ENCODE peak calls at places on chromosomes 2 and 18, in ten cellular contexts. One of them, this sample, is unnamed.

GRCh38 chr2:72745679-72746368 is 80.0 kb downstream of the EXOC6B start:
- DNase-seq in ovary: no peak
- DNase-seq in GM12878: no peak
- DNase-seq in transverse colon: no peak
- DNase-seq in esophagus squamous epithelium: no peak
- DNase-seq in H1: no peak
- DNase-seq in GM12891: no peak
- DNase-seq in NB4: peak; percentile 69
- DNase-seq in spleen: no peak
- DNase-seq in A549: peak; percentile 40
- DNase-seq in this sample: no peak

GRCh38 chr2:149989447-149990063 is 402.0 kb upstream of the MMADHC start:
- DNase-seq in GM12878: no peak
- DNase-seq in transverse colon: no peak
- DNase-seq in A549: no peak
- DNase-seq in H1: no peak
- DNase-seq in spleen: no peak
- DNase-seq in GM12891: no peak
- DNase-seq in NB4: no peak
- DNase-seq in esophagus squamous epithelium: no peak
- DNase-seq in ovary: no peak
- DNase-seq in this sample: peak; percentile 2

GRCh38 chr2:100518801-100519200 is 44.0 kb upstream of the PDCL3 start:
- DNase-seq in A549: no peak
- DNase-seq in esophagus squamous epithelium: no peak
- DNase-seq in NB4: no peak
- DNase-seq in H1: no peak
- DNase-seq in GM12891: no peak
- DNase-seq in ovary: no peak
- DNase-seq in GM12878: no peak
- DNase-seq in transverse colon: no peak
- DNase-seq in spleen: no peak
- DNase-seq in this sample: peak; percentile 53

GRCh38 chr18:55420977-55421611 is 166.9 kb downstream of the TCF4 start:
- DNase-seq in ovary: no peak
- DNase-seq in esophagus squamous epithelium: no peak
- DNase-seq in spleen: no peak
- DNase-seq in transverse colon: no peak
- DNase-seq in A549: no peak
- DNase-seq in H1: no peak
- DNase-seq in GM12891: no peak
- DNase-seq in NB4: no peak
- DNase-seq in GM12878: no peak
- DNase-seq in this sample: no peak

GRCh38 chr18:6056171-6056932 is 161.0 kb upstream of the TMEM200C start:
- DNase-seq in GM12891: no peak
- DNase-seq in GM12878: no peak
- DNase-seq in transverse colon: no peak
- DNase-seq in H1: no peak
- DNase-seq in NB4: no peak
- DNase-seq in ovary: no peak
- DNase-seq in A549: peak; percentile 5
- DNase-seq in spleen: no peak
- DNase-seq in esophagus squamous epithelium: no peak
- DNase-seq in this sample: peak; percentile 7

GRCh38 chr18:38940863-38941531 is 1375.4 kb upstream of the CELF4 start:
- DNase-seq in spleen: no peak
- DNase-seq in GM12891: peak; percentile 13
- DNase-seq in H1: no peak
- DNase-seq in ovary: no peak
- DNase-seq in A549: peak; percentile 1
- DNase-seq in NB4: peak; percentile 63
- DNase-seq in esophagus squamous epithelium: no peak
- DNase-seq in GM12878: peak; percentile 99
- DNase-seq in transverse colon: no peak
- DNase-seq in this sample: peak; percentile 3

GRCh38 chr18:35971661-35972196 is 750 bp upstream of the RMP24 start:
- DNase-seq in ovary: no peak
- DNase-seq in transverse colon: peak; percentile 14
- DNase-seq in esophagus squamous epithelium: no peak
- DNase-seq in H1: no peak
- DNase-seq in GM12878: no peak
- DNase-seq in NB4: no peak
- DNase-seq in A549: no peak
- DNase-seq in spleen: no peak
- DNase-seq in GM12891: no peak
- DNase-seq in this sample: no peak

GRCh38 chr2:208136695-208137094 is 7.1 kb upstream of the CRYGC start:
- DNase-seq in ovary: no peak
- DNase-seq in A549: no peak
- DNase-seq in spleen: no peak
- DNase-seq in H1: no peak
- DNase-seq in NB4: no peak
- DNase-seq in esophagus squamous epithelium: no peak
- DNase-seq in GM12878: no peak
- DNase-seq in GM12891: no peak
- DNase-seq in transverse colon: no peak
- DNase-seq in this sample: no peak

GRCh38 chr2:119753041-119753929 is 6.4 kb upstream of the PTPN4 start:
- DNase-seq in GM12891: no peak
- DNase-seq in NB4: peak; percentile 80
- DNase-seq in ovary: no peak
- DNase-seq in spleen: no peak
- DNase-seq in transverse colon: no peak
- DNase-seq in H1: no peak
- DNase-seq in GM12878: no peak
- DNase-seq in A549: peak; percentile 39
- DNase-seq in esophagus squamous epithelium: no peak
- DNase-seq in this sample: no peak

GRCh38 chr2:221397179-221397578 is 174.9 kb downstream of the EPHA4 start:
- DNase-seq in GM12891: no peak
- DNase-seq in GM12878: no peak
- DNase-seq in transverse colon: no peak
- DNase-seq in ovary: no peak
- DNase-seq in spleen: no peak
- DNase-seq in NB4: no peak
- DNase-seq in esophagus squamous epithelium: no peak
- DNase-seq in A549: no peak
- DNase-seq in H1: no peak
- DNase-seq in this sample: no peak

GRCh38 chr2:177317443-177317842 is 52.9 kb upstream of the NFE2L2 start:
- DNase-seq in GM12878: no peak
- DNase-seq in transverse colon: no peak
- DNase-seq in esophagus squamous epithelium: no peak
- DNase-seq in A549: no peak
- DNase-seq in spleen: no peak
- DNase-seq in ovary: no peak
- DNase-seq in H1: no peak
- DNase-seq in NB4: no peak
- DNase-seq in GM12891: no peak
- DNase-seq in this sample: no peak

DNA sequence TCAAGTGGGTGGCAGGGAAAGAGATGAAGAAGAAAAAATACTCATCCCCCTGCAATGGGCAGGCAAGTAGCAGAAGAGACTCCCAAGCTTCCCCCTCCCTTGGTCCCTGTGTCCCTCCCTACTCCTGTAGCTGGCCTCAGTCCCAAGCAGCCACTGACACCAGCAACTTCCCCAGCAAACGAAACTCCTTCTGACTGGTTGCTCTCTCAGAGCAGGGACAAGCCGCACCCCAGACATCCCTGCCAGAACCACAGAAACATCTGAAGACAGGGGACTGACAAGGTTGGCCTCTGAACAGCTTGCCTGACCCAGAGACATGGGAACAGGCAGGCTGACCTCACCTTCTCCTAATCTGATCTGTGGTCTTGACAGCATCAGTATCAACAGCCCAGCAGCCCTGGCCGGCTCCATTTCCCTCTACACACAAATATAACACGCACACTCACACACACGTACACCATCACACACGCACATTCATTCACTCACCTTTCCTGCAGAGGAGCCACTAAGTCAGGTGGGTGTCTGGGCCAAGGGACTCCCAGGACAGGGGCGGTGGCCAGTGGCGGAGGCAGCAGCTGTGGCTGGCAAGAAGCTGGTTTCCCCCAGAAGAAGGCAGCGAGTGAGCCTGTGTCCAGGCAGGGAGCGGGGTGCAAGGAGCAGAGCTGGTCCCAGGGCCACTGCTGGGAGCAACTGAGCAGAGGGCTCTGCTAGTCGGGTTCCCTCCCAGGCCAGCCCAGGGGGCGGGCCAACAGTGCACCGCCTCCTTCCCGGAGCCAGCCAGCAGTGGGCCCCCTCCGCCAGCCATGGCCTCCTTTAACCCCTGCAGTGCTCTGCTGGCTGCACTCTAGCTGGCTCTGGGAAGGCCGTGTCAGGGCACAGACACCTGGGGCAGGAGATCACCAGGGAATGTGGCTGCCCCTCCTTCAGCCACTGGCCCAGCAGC is 59.1 kb downstream of the TNS1 start:
- DNase-seq in spleen: peak; percentile 89
- DNase-seq in A549: peak; percentile 71
- DNase-seq in H1: no peak
- DNase-seq in GM12878: no peak
- DNase-seq in GM12891: peak; percentile 56
- DNase-seq in NB4: peak; percentile 54
- DNase-seq in esophagus squamous epithelium: no peak
- DNase-seq in ovary: peak; percentile 82
- DNase-seq in transverse colon: peak; percentile 75
- DNase-seq in this sample: peak; percentile 63
- TF ChIP-seq POLR2A in spleen: peak; percentile 63
- TF ChIP-seq POLR2A in A549: peak; percentile 32
- TF ChIP-seq POLR2A in H1: peak; percentile 26
- TF ChIP-seq POLR2A in GM12878: no peak
- TF ChIP-seq POLR2A in GM12891: no peak
- TF ChIP-seq POLR2A in NB4: no peak
- TF ChIP-seq POLR2A in esophagus squamous epithelium: peak; percentile 78
- TF ChIP-seq POLR2A in ovary: peak; percentile 37
- TF ChIP-seq POLR2A in transverse colon: peak; percentile 81
- TF ChIP-seq POLR2A in this sample: peak; percentile 34

DNA sequence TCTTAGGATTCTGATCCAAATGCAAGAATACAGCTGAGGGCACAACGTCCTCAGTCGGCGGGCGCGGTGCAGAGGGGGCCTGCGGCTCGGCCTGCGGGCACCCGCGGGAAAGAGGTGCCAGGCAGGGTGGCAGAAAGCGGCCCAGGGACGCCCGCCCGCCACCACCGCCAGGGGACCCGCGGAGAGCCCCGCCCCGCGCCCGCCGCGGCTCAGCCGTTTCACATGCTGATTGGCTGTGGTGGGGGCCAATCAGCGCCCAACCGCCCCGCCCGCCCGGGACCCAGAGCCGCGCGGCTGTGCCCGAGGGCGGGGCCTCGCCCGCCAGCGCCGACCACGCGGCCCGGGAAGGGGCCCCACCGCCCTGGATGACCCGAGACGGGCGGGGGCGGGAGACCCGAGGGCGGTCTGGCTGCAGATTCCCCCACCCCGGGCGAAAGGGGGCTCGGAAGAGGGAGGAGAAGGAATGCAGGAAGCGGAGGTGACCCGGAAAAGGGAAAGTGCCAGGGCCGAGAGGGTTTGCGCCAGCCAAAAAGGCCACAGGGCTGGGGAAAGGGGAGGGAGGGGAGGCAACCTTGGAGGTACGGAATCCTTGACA is 8.0 kb downstream of the IRS1 start:
- DNase-seq in NB4: peak; percentile 91
- DNase-seq in ovary: peak; percentile 90
- DNase-seq in H1: no peak
- DNase-seq in transverse colon: peak; percentile 93
- DNase-seq in A549: peak; percentile 92
- DNase-seq in GM12891: peak; percentile 99
- DNase-seq in spleen: peak; percentile 97
- DNase-seq in esophagus squamous epithelium: peak; percentile 38
- DNase-seq in GM12878: peak; percentile 19
- DNase-seq in this sample: peak; percentile 89
- TF ChIP-seq POLR2A in NB4: no peak
- TF ChIP-seq POLR2A in ovary: peak; percentile 58
- TF ChIP-seq POLR2A in H1: no peak
- TF ChIP-seq POLR2A in transverse colon: peak; percentile 53
- TF ChIP-seq POLR2A in A549: peak; percentile 43
- TF ChIP-seq POLR2A in GM12891: no peak
- TF ChIP-seq POLR2A in spleen: peak; percentile 30
- TF ChIP-seq POLR2A in esophagus squamous epithelium: peak; percentile 65
- TF ChIP-seq POLR2A in GM12878: peak; percentile 79
- TF ChIP-seq POLR2A in this sample: peak; percentile 29

GRCh38 chr18:8730080-8730827 is 24.9 kb downstream of the MTCL1 start:
- DNase-seq in H1: no peak
- DNase-seq in NB4: no peak
- DNase-seq in GM12878: no peak
- DNase-seq in transverse colon: peak; percentile 59
- DNase-seq in GM12891: no peak
- DNase-seq in esophagus squamous epithelium: no peak
- DNase-seq in ovary: no peak
- DNase-seq in spleen: no peak
- DNase-seq in A549: peak; percentile 53
- DNase-seq in this sample: peak; percentile 75
- TF ChIP-seq POLR2A in H1: no peak
- TF ChIP-seq POLR2A in NB4: no peak
- TF ChIP-seq POLR2A in GM12878: no peak
- TF ChIP-seq POLR2A in transverse colon: no peak
- TF ChIP-seq POLR2A in GM12891: no peak
- TF ChIP-seq POLR2A in esophagus squamous epithelium: no peak
- TF ChIP-seq POLR2A in ovary: no peak
- TF ChIP-seq POLR2A in spleen: no peak
- TF ChIP-seq POLR2A in A549: no peak
- TF ChIP-seq POLR2A in this sample: no peak

GRCh38 chr2:28394331-28394877 is 1.7 kb downstream of the FOSL2 start:
- DNase-seq in transverse colon: peak; percentile 69
- DNase-seq in A549: no peak
- DNase-seq in H1: no peak
- DNase-seq in GM12878: no peak
- DNase-seq in GM12891: no peak
- DNase-seq in spleen: peak; percentile 84
- DNase-seq in esophagus squamous epithelium: no peak
- DNase-seq in ovary: peak; percentile 66
- DNase-seq in NB4: peak; percentile 56
- DNase-seq in this sample: no peak

GRCh38 chr2:28391564-28392296 is 928 bp upstream of the FOSL2 start:
- DNase-seq in spleen: peak; percentile 94
- DNase-seq in ovary: peak; percentile 92
- DNase-seq in NB4: peak; percentile 91
- DNase-seq in H1: no peak
- DNase-seq in transverse colon: peak; percentile 98
- DNase-seq in GM12878: no peak
- DNase-seq in A549: peak; percentile 82
- DNase-seq in GM12891: peak; percentile 42
- DNase-seq in esophagus squamous epithelium: peak; percentile 40
- DNase-seq in this sample: peak; percentile 77

GRCh38 chr2:28393115-28393836 is 618 bp downstream of the FOSL2 start:
- DNase-seq in GM12878: no peak
- DNase-seq in esophagus squamous epithelium: no peak
- DNase-seq in ovary: peak; percentile 78
- DNase-seq in spleen: peak; percentile 90
- DNase-seq in GM12891: peak; percentile 38
- DNase-seq in transverse colon: peak; percentile 60
- DNase-seq in A549: no peak
- DNase-seq in NB4: peak; percentile 80
- DNase-seq in H1: no peak
- DNase-seq in this sample: no peak

GRCh38 chr2:28390857-28391563 is 1.6 kb upstream of the FOSL2 start:
- DNase-seq in ovary: peak; percentile 92
- DNase-seq in spleen: peak; percentile 91
- DNase-seq in H1: no peak
- DNase-seq in GM12891: no peak
- DNase-seq in GM12878: no peak
- DNase-seq in transverse colon: peak; percentile 88
- DNase-seq in NB4: no peak
- DNase-seq in esophagus squamous epithelium: no peak
- DNase-seq in A549: peak; percentile 72
- DNase-seq in this sample: peak; percentile 73

GRCh38 chr2:28392297-28393114 is at the start of gene FOSL2:
- DNase-seq in spleen: peak; percentile 97
- DNase-seq in GM12878: peak; percentile 87
- DNase-seq in ovary: peak; percentile 96
- DNase-seq in A549: peak; percentile 98
- DNase-seq in esophagus squamous epithelium: peak; percentile 87
- DNase-seq in GM12891: peak; percentile 86
- DNase-seq in transverse colon: peak; percentile 97
- DNase-seq in NB4: peak; percentile 100
- DNase-seq in H1: peak; percentile 81
- DNase-seq in this sample: peak; percentile 91
- TF ChIP-seq POLR2A in spleen: peak; percentile 98
- TF ChIP-seq POLR2A in GM12878: peak; percentile 93
- TF ChIP-seq POLR2A in ovary: peak; percentile 98
- TF ChIP-seq POLR2A in A549: peak; percentile 74
- TF ChIP-seq POLR2A in esophagus squamous epithelium: peak; percentile 99
- TF ChIP-seq POLR2A in GM12891: peak; percentile 69
- TF ChIP-seq POLR2A in transverse colon: peak; percentile 100
- TF ChIP-seq POLR2A in NB4: peak; percentile 91
- TF ChIP-seq POLR2A in H1: peak; percentile 21
- TF ChIP-seq POLR2A in this sample: peak; percentile 87

This sample was measured in H54.